ENCODE peak calls at places on chromosomes 6 and 20, in seven cellular contexts. K, N, E, W, T, L and U are unnamed samples.

GRCh38 chr6:166605752-166606151 is 19.3 kb upstream of the RAMACL start:
- DNase-seq in K (no peak), N (no peak), E (no peak), W (no peak), T (no peak), L (no peak), U (no peak)

GRCh38 chr6:169632841-169633240 is 69.0 kb downstream of the WDR27 start:
- DNase-seq in K (no peak), N (no peak), E (no peak), W (no peak), T (no peak), L (no peak), U (no peak)

GRCh38 chr6:7334685-7335084 is 21.7 kb upstream of the SSR1 start:
- DNase-seq in K (no peak), N (no peak), E (no peak), W (no peak), T (no peak), L (no peak), U (no peak)

GRCh38 chr20:32089637-32090330 is 19.7 kb upstream of the TM9SF4 start:
- DNase-seq in K (no peak), N (no peak), E (no peak), W (no peak), T (no peak), L (no peak), U (no peak)

GRCh38 chr6:92623441-92623840 is 795.9 kb downstream of the EPHA7 start:
- DNase-seq in K (no peak), N (no peak), E (no peak), W (no peak), T (no peak), L (no peak), U (no peak)

GRCh38 chr6:106540432-106540831 is 88.9 kb downstream of the RTN4IP1 start:
- DNase-seq in K (no peak), N (no peak), E (no peak), W (no peak), T (no peak), L (no peak), U (no peak)

GRCh38 chr6:75012018-75012417 is 193.8 kb downstream of the COL12A1 start:
- DNase-seq in K (no peak), N (no peak), E (no peak), W (no peak), T (no peak), L (no peak), U (no peak)

GRCh38 chr6:56155634-56156141 is 91.7 kb downstream of the COL21A1 start:
- DNase-seq in K (no peak), N (no peak), E (no peak), W (no peak), T (no peak), L (no peak), U (no peak)

GRCh38 chr6:6412221-6412620 is 91.8 kb upstream of the F13A1 start:
- DNase-seq in K (no peak), N (no peak), E (no peak), W (no peak), T (no peak), L (no peak), U (no peak)

GRCh38 chr20:58054744-58055373 is 173.6 kb downstream of the ANKRD60 start:
- DNase-seq in K (no peak), N (peak), E (peak), W (peak), T (no peak), L (no peak), U (peak)

GRCh38 chr6:73672290-73672689 is 18.5 kb upstream of the SLC17A5 start:
- DNase-seq in K (no peak), N (no peak), E (no peak), W (no peak), T (no peak), L (no peak), U (no peak)

GRCh38 chr6:11120273-11121005 is 8.9 kb upstream of the ERVFRD-1 start:
- DNase-seq in K (no peak), N (no peak), E (no peak), W (no peak), T (no peak), L (no peak), U (no peak)

GRCh38 chr6:68726307-68726706 is 91.2 kb downstream of the ADGRB3 start:
- DNase-seq in K (no peak), N (no peak), E (no peak), W (no peak), T (no peak), L (no peak), U (no peak)

GRCh38 chr20:33373735-33374605 is 27.3 kb downstream of the CDK5RAP1 start:
- DNase-seq in K (no peak), N (no peak), E (no peak), W (no peak), T (no peak), L (no peak), U (peak)

GRCh38 chr6:79941489-79942151 is 5.7 kb downstream of the ELOVL4 start:
- DNase-seq in K (no peak), N (no peak), E (no peak), W (no peak), T (no peak), L (no peak), U (no peak)

GRCh38 chr6:136014454-136015421 is 163.2 kb downstream of the PDE7B start:
- DNase-seq in K (no peak), N (no peak), E (no peak), W (no peak), T (no peak), L (no peak), U (no peak)

GRCh38 chr6:72650081-72650745 is 28.3 kb downstream of the KCNQ5 start:
- DNase-seq in K (no peak), N (no peak), E (no peak), W (no peak), T (no peak), L (no peak), U (no peak)

GRCh38 chr6:35804996-35805736 is at the start of gene LHFPL5:
- DNase-seq in K (no peak), N (no peak), E (peak), W (peak), T (no peak), L (peak), U (no peak)

GRCh38 chr6:33073431-33073871 is at the start of gene HLA-DPA1:
- DNase-seq in K (no peak), N (peak), E (peak), W (no peak), T (no peak), L (no peak), U (no peak)

GRCh38 chr20:9200620-9201019 is 131.7 kb downstream of the PLCB4 start:
- DNase-seq in K (no peak), N (no peak), E (no peak), W (no peak), T (no peak), L (no peak), U (no peak)

GRCh38 chr6:43296780-43297494 is 1.1 kb upstream of the SLC22A7 start:
- DNase-seq in K (no peak), N (no peak), E (no peak), W (no peak), T (no peak), L (no peak), U (no peak)

GRCh38 chr6:147654103-147654845 is 145.8 kb downstream of the SAMD5 start:
- DNase-seq in K (no peak), N (no peak), E (no peak), W (no peak), T (no peak), L (no peak), U (no peak)

GRCh38 chr6:33118525-33119123 is 42.8 kb downstream of the HLA-DPB1 start:
- DNase-seq in K (peak), N (no peak), E (no peak), W (no peak), T (no peak), L (no peak), U (peak)

GRCh38 chr6:151088599-151088935 is 151.2 kb upstream of the AKAP12 start:
- DNase-seq in K (no peak), N (peak), E (no peak), W (no peak), T (no peak), L (no peak), U (no peak)

GRCh38 chr6:22783921-22784320 is 214.6 kb downstream of the HDGFL1 start:
- DNase-seq in K (no peak), N (no peak), E (no peak), W (no peak), T (no peak), L (no peak), U (no peak)

GRCh38 chr6:4401408-4402367 is 266.3 kb upstream of the ECI2 start:
- DNase-seq in K (no peak), N (no peak), E (no peak), W (peak), T (no peak), L (no peak), U (no peak)